ENCODE peak calls at places on chromosome 3, in nine cellular contexts. U is mammary epithelial cell; L is NCI-H345; E is mesothelial cell of epicardium; Y is T-helper 9 cell; A is T-helper 1 cell; O is H4; T is AG10803; Q is stimulated activated CD4-positive, alpha-beta T cell treated with anti-CD3 and anti-CD28 coated beads, Interleukin-1b, Interleukin-23, amount 100 ng/mL, for 24 hours. V is an unnamed sample.

GRCh38 chr3:171825222-171825828 is 15.0 kb upstream of the PLD1 start:
- DNase-seq in E (no peak), A (no peak), U (peak; percentile 85), Q (no peak), Y (no peak), T (peak; percentile 93), O (peak; percentile 72), L (no peak), V (no peak)

GRCh38 chr3:128805771-128806170 is 73.6 kb upstream of the ACAD9 start:
- DNase-seq in Q (no peak), L (no peak), O (no peak), A (no peak), E (no peak), U (peak; percentile 65), T (no peak), Y (no peak), V (peak; percentile 77)

GRCh38 chr3:90184861-90185260 is 1077.4 kb downstream of the EPHA3 start:
- DNase-seq in Y (no peak), A (no peak), Q (no peak), U (peak; percentile 80), L (no peak), O (peak; percentile 42), E (no peak), T (peak; percentile 4), V (no peak)

GRCh38 chr3:173529062-173529711 is 131.6 kb downstream of the NLGN1 start:
- DNase-seq in Q (no peak), L (no peak), U (peak; percentile 38), E (no peak), O (peak; percentile 53), T (peak; percentile 11), A (no peak), Y (no peak), V (peak; percentile 58)

GRCh38 chr3:16568532-16568931 is 36.7 kb downstream of the DAZL start:
- DNase-seq in Q (no peak), E (no peak), A (no peak), L (no peak), U (no peak), O (no peak), Y (no peak), T (no peak), V (no peak)

GRCh38 chr3:53068176-53068575 is 22.3 kb upstream of the SFMBT1 start:
- DNase-seq in Q (no peak), E (no peak), U (no peak), T (no peak), O (no peak), L (no peak), A (no peak), Y (no peak), V (no peak)

GRCh38 chr3:118108176-118108575 is 926.5 kb downstream of the IGSF11 start:
- DNase-seq in U (no peak), Q (no peak), A (no peak), L (no peak), Y (no peak), O (no peak), T (no peak), E (no peak), V (no peak)

GRCh38 chr3:64354956-64355355 is 129.7 kb upstream of the PRICKLE2 start:
- DNase-seq in O (no peak), E (no peak), T (no peak), A (no peak), U (no peak), Q (no peak), L (no peak), Y (no peak), V (no peak)

GRCh38 chr3:133277813-133278212 is 122.0 kb upstream of the BFSP2 start:
- DNase-seq in U (no peak), Q (no peak), O (no peak), T (peak; percentile 43), A (no peak), E (no peak), L (no peak), Y (no peak), V (no peak)

GRCh38 chr3:144104146-144104545 is 132.5 kb downstream of the DIPK2A start:
- DNase-seq in Y (no peak), O (no peak), E (no peak), L (no peak), U (no peak), Q (no peak), A (no peak), T (no peak), V (no peak)

GRCh38 chr3:32733631-32734229 is 48.7 kb downstream of the CNOT10 start:
- DNase-seq in T (peak; percentile 42), Q (no peak), A (no peak), U (no peak), Y (no peak), E (no peak), O (peak; percentile 13), L (no peak), V (peak; percentile 66)

GRCh38 chr3:110856916-110857315 is 214.7 kb upstream of the NECTIN3 start:
- DNase-seq in Y (no peak), U (peak; percentile 32), T (no peak), L (no peak), Q (no peak), O (no peak), A (no peak), E (no peak), V (no peak)

GRCh38 chr3:71063768-71064287 is 519.7 kb downstream of the FOXP1 start:
- DNase-seq in U (peak; percentile 79), O (peak; percentile 6), Q (no peak), T (peak; percentile 29), E (no peak), Y (peak; percentile 20), A (no peak), L (no peak), V (peak; percentile 49)

GRCh38 chr3:159892171-159892791 is 96.4 kb upstream of the IL12A start:
- DNase-seq in E (no peak), L (peak; percentile 20), A (no peak), T (no peak), Y (no peak), U (no peak), O (no peak), Q (no peak), V (no peak)

GRCh38 chr3:177589921-177590336 is 392.6 kb upstream of the TBL1XR1 start:
- DNase-seq in T (peak; percentile 97), Q (no peak), O (peak; percentile 99), E (no peak), U (peak; percentile 99), Y (no peak), A (no peak), L (peak; percentile 66), V (no peak)

GRCh38 chr3:39412668-39413260 is 6.2 kb downstream of the RPSA start:
- DNase-seq in Y (no peak), L (no peak), Q (no peak), E (no peak), T (no peak), U (no peak), O (no peak), A (no peak), V (no peak)

GRCh38 chr3:111627092-111627491 is 31.9 kb upstream of the ZBED2 start:
- DNase-seq in O (peak; percentile 26), Q (no peak), U (peak; percentile 62), T (no peak), A (no peak), L (no peak), Y (no peak), E (no peak), V (no peak)

GRCh38 chr3:77298405-77298804 is 258.5 kb downstream of the ROBO2 start:
- DNase-seq in E (no peak), Q (no peak), T (no peak), L (no peak), Y (no peak), A (no peak), U (no peak), O (no peak), V (no peak)